ENCODE peak calls at places on chromosomes 4 and X, in ten cellular contexts. W is GM23248; E is activated naive CD4-positive, alpha-beta T cell treated with anti-CD3 and anti-CD28 coated beads for 36 hours; T is tibial artery; U is fibroblast of lung; X is H9; J is iris pigment epithelial cell; Q is endodermal cell; M is activated naive CD8-positive, alpha-beta T cell treated with anti-CD3 and anti-CD28 coated beads, Interleukin-2, amount 50 U/mL, for 24 hours; H is anterior cingulate cortex. N is an unnamed sample.

GRCh38 chrX:11242704-11243103 is 50.5 kb upstream of the AMELX start:
- DNase-seq in M (no peak), X (no peak), W (no peak), E (no peak), U (no peak), T (no peak), H (no peak), J (no peak), Q (no peak), N (peak)

GRCh38 chr4:3318561-3319021 is 25.8 kb downstream of the RGS12 start:
- DNase-seq in M (no peak), U (no peak), J (no peak), Q (peak), X (peak), H (no peak), E (no peak), W (no peak), T (no peak), N (no peak)

GRCh38 chrX:56995271-56995994 is at the start of gene SPIN3:
- DNase-seq in T (peak), X (peak), Q (peak), J (peak), M (peak), H (peak), E (peak), W (peak), U (peak), N (peak)

GRCh38 chr4:94357624-94358023 is 15.0 kb upstream of the HPGDS start:
- DNase-seq in J (peak), W (peak), H (no peak), U (peak), T (no peak), E (no peak), M (no peak), X (no peak), Q (no peak), N (peak)

GRCh38 chrX:264634-265455 is 16.3 kb upstream of the PLCXD1 start:
- DNase-seq in M (no peak), U (no peak), E (no peak), Q (no peak), X (no peak), W (peak), T (no peak), J (peak), H (no peak), N (peak)

GRCh38 chrX:156004256-156004655 is 6.8 kb downstream of the IL9R start:
- DNase-seq in Q (no peak), M (no peak), H (no peak), T (no peak), W (peak), U (no peak), E (no peak), J (no peak), X (no peak), N (peak)

GRCh38 chr4:138632856-138633255 is 382.7 kb upstream of the NOCT start:
- DNase-seq in W (peak), E (no peak), J (no peak), H (no peak), T (no peak), U (peak), X (no peak), M (no peak), Q (no peak), N (no peak)

GRCh38 chr4:156100651-156101050 is 147.0 kb upstream of the CTSO start:
- DNase-seq in Q (no peak), X (no peak), U (peak), H (no peak), E (no peak), M (no peak), T (no peak), W (no peak), J (peak), N (no peak)

GRCh38 chrX:67544281-67544680 is 460 bp downstream of the AR start:
- DNase-seq in H (no peak), W (peak), J (peak), X (peak), T (peak), E (no peak), Q (no peak), M (no peak), U (peak), N (no peak)

GRCh38 chr4:85431156-85431555 is 43.8 kb upstream of the ARHGAP24 start:
- DNase-seq in J (no peak), M (no peak), X (no peak), U (no peak), T (no peak), E (no peak), W (no peak), H (no peak), Q (no peak), N (peak)

GRCh38 chr4:163113921-163114703 is 52.6 kb downstream of the NAF1 start:
- DNase-seq in H (no peak), X (no peak), E (no peak), M (no peak), U (peak), T (no peak), J (peak), Q (no peak), W (no peak), N (no peak)

GRCh38 chr4:153393397-153393796 is 48.9 kb downstream of the MND1 start:
- DNase-seq in Q (no peak), E (no peak), X (no peak), J (peak), U (peak), M (no peak), W (peak), T (peak), H (no peak), N (peak)

GRCh38 chrX:40173662-40174593 is 76.2 kb upstream of the BCOR start:
- DNase-seq in Q (peak), T (no peak), X (peak), H (no peak), U (peak), W (peak), E (peak), J (peak), M (peak), N (no peak)

GRCh38 chrX:50920132-50920531 is 9.6 kb downstream of the BMP15 start:
- DNase-seq in T (no peak), E (no peak), H (no peak), W (peak), J (peak), M (no peak), U (peak), Q (no peak), X (no peak), N (peak)

GRCh38 chrX:147072747-147073146 is 258.2 kb upstream of the CXorf51A start:
- DNase-seq in W (no peak), T (no peak), Q (no peak), E (no peak), X (no peak), M (no peak), J (no peak), U (no peak), H (no peak), N (no peak)

GRCh38 chr4:152957437-152958185 is 21.5 kb downstream of the FHDC1 start:
- DNase-seq in W (no peak), Q (peak), M (no peak), X (no peak), T (no peak), U (no peak), E (no peak), H (no peak), J (no peak), N (no peak)

N was measured in bronchial epithelial cell.